ENCODE peak calls at places on chromosomes 2 and 18, in nine cellular contexts. Y is NB4, A is H54, N is sigmoid colon, R is ovary, T is adrenal gland, H is body of pancreas, G is H1, L is heart left ventricle. X is an unnamed sample.

GRCh38 chr2:85889648-85890281 is 975 bp upstream of the ST3GAL5 start:
- DNase-seq in Y (no peak), A (no peak), N (no peak), R (peak), T (peak), H (peak), G (no peak), L (no peak), X (no peak)

GRCh38 chr2:218077464-218078216 is 8.6 kb downstream of the RUFY4 start:
- DNase-seq in Y (no peak), A (no peak), N (no peak), R (no peak), T (no peak), H (no peak), G (no peak), L (no peak), X (no peak)

GRCh38 chr2:202752071-202752470 is 117.3 kb downstream of the FAM117B start:
- DNase-seq in Y (no peak), A (no peak), N (no peak), R (no peak), T (no peak), H (no peak), G (no peak), L (no peak), X (no peak)

GRCh38 chr2:3636586-3637310 is 21.3 kb upstream of the ALLC start:
- DNase-seq in Y (no peak), A (no peak), N (peak), R (no peak), T (no peak), H (no peak), G (no peak), L (peak), X (no peak)

GRCh38 chr2:23138686-23139085 is 246.3 kb upstream of the KLHL29 start:
- DNase-seq in Y (no peak), A (no peak), N (no peak), R (no peak), T (no peak), H (no peak), G (no peak), L (no peak), X (no peak)

GRCh38 chr2:153495725-153496124 is 17.2 kb upstream of the RPRM start:
- DNase-seq in Y (no peak), A (no peak), N (no peak), R (no peak), T (no peak), H (no peak), G (no peak), L (no peak), X (no peak)

GRCh38 chr18:51255694-51256093 is 58.2 kb upstream of the MEX3C start:
- DNase-seq in Y (no peak), A (no peak), N (no peak), R (no peak), T (no peak), H (no peak), G (no peak), L (no peak), X (no peak)

GRCh38 chr2:53460347-53460746 is 307.3 kb upstream of the CHAC2 start:
- DNase-seq in Y (no peak), A (no peak), N (no peak), R (no peak), T (peak), H (peak), G (no peak), L (no peak), X (no peak)

GRCh38 chr2:234427081-234428058 is 69.5 kb downstream of the ARL4C start:
- DNase-seq in Y (no peak), A (no peak), N (no peak), R (no peak), T (no peak), H (peak), G (peak), L (no peak), X (peak)

GRCh38 chr2:127174977-127175376 is 45.1 kb downstream of the CYP27C1 start:
- DNase-seq in Y (no peak), A (peak), N (peak), R (peak), T (no peak), H (no peak), G (no peak), L (no peak), X (no peak)

GRCh38 chr2:224940618-224941017 is 101.7 kb downstream of the DOCK10 start:
- DNase-seq in Y (no peak), A (no peak), N (no peak), R (no peak), T (no peak), H (no peak), G (no peak), L (no peak), X (no peak)

GRCh38 chr2:68594674-68595492 is 48.5 kb upstream of the PROKR1 start:
- DNase-seq in Y (peak), A (peak), N (no peak), R (no peak), T (peak), H (peak), G (peak), L (peak), X (peak)

GRCh38 chr2:174663572-174663971 is 66.0 kb upstream of the WIPF1 start:
- DNase-seq in Y (no peak), A (no peak), N (peak), R (no peak), T (no peak), H (no peak), G (no peak), L (no peak), X (peak)

GRCh38 chr2:52526735-52527134 is 1240.9 kb upstream of the CHAC2 start:
- DNase-seq in Y (no peak), A (no peak), N (no peak), R (no peak), T (no peak), H (no peak), G (no peak), L (no peak), X (no peak)

GRCh38 chr18:9653390-9653789 is 39.0 kb upstream of the PPP4R1 start:
- DNase-seq in Y (no peak), A (no peak), N (peak), R (peak), T (peak), H (peak), G (no peak), L (peak), X (peak)

GRCh38 chr18:66083078-66083477 is 332.3 kb downstream of the CDH7 start:
- DNase-seq in Y (no peak), A (no peak), N (no peak), R (no peak), T (no peak), H (no peak), G (no peak), L (no peak), X (no peak)

GRCh38 chr18:23373564-23373963 is 79.5 kb upstream of the RIOK3 start:
- DNase-seq in Y (no peak), A (no peak), N (no peak), R (no peak), T (no peak), H (no peak), G (no peak), L (no peak), X (no peak)

GRCh38 chr2:237604960-237605359 is 14.4 kb upstream of the RAB17 start:
- DNase-seq in Y (no peak), A (no peak), N (no peak), R (peak), T (no peak), H (peak), G (no peak), L (no peak), X (peak)

GRCh38 chr2:66469219-66469902 is 34.4 kb downstream of the MEIS1 start:
- DNase-seq in Y (no peak), A (no peak), N (no peak), R (no peak), T (peak), H (no peak), G (no peak), L (no peak), X (no peak)

GRCh38 chr2:216286616-216287231 is 85.6 kb downstream of the MARCHF4 start:
- DNase-seq in Y (no peak), A (no peak), N (no peak), R (no peak), T (peak), H (no peak), G (no peak), L (no peak), X (no peak)

GRCh38 chr18:64134044-64134757 is 14.7 kb downstream of the LINC00305 start:
- DNase-seq in Y (no peak), A (no peak), N (no peak), R (no peak), T (no peak), H (no peak), G (peak), L (no peak), X (no peak)

GRCh38 chr2:177123048-177123447 is 89.5 kb upstream of the HNRNPA3 start:
- DNase-seq in Y (no peak), A (no peak), N (no peak), R (no peak), T (no peak), H (no peak), G (no peak), L (no peak), X (no peak)

GRCh38 chr2:46812381-46813024 is 103.1 kb downstream of the MCFD2 start:
- DNase-seq in Y (no peak), A (no peak), N (peak), R (peak), T (peak), H (no peak), G (no peak), L (peak), X (peak)

GRCh38 chr2:167331636-167332232 is 443.5 kb downstream of the XIRP2 start:
- DNase-seq in Y (peak), A (no peak), N (no peak), R (no peak), T (no peak), H (no peak), G (peak), L (no peak), X (no peak)

GRCh38 chr2:40276076-40276475 is 175.8 kb downstream of the SLC8A1 start:
- DNase-seq in Y (no peak), A (no peak), N (no peak), R (no peak), T (no peak), H (no peak), G (no peak), L (no peak), X (no peak)

GRCh38 chr2:62340981-62341624 is 145.2 kb downstream of the B3GNT2 start:
- DNase-seq in Y (peak), A (no peak), N (peak), R (no peak), T (peak), H (peak), G (no peak), L (peak), X (no peak)

GRCh38 chr2:69693472-69694450 is 48.2 kb upstream of the ANXA4 start:
- DNase-seq in Y (peak), A (no peak), N (no peak), R (no peak), T (no peak), H (no peak), G (no peak), L (no peak), X (no peak)

GRCh38 chr2:187581125-187581896 is 27.1 kb upstream of the TFPI start:
- DNase-seq in Y (peak), A (no peak), N (no peak), R (no peak), T (no peak), H (peak), G (no peak), L (no peak), X (peak)

GRCh38 chr2:119694994-119695521 is 16.1 kb downstream of the TMEM177 start:
- DNase-seq in Y (no peak), A (no peak), N (no peak), R (no peak), T (no peak), H (peak), G (no peak), L (no peak), X (peak)

GRCh38 chr18:23849141-23849540 is 159.9 kb downstream of the LAMA3 start:
- DNase-seq in Y (no peak), A (no peak), N (no peak), R (no peak), T (no peak), H (no peak), G (no peak), L (no peak), X (no peak)

GRCh38 chr2:67812682-67813081 is 250.1 kb downstream of the C1D start:
- DNase-seq in Y (no peak), A (no peak), N (no peak), R (no peak), T (no peak), H (no peak), G (no peak), L (no peak), X (no peak)

GRCh38 chr2:201830666-201831065 is 24.3 kb downstream of the CDK15 start:
- DNase-seq in Y (peak), A (no peak), N (no peak), R (no peak), T (no peak), H (no peak), G (no peak), L (no peak), X (no peak)

GRCh38 chr2:240300261-240300821 is 135.1 kb upstream of the GPC1 start:
- DNase-seq in Y (no peak), A (no peak), N (no peak), R (no peak), T (no peak), H (no peak), G (no peak), L (no peak), X (no peak)

GRCh38 chr2:224802407-224802806 is 86.2 kb upstream of the CCDC195 start:
- DNase-seq in Y (no peak), A (peak), N (no peak), R (no peak), T (no peak), H (no peak), G (no peak), L (no peak), X (peak)

GRCh38 chr18:3248062-3248669 is 565 bp downstream of the MYL12A start:
- DNase-seq in Y (peak), A (no peak), N (peak), R (no peak), T (peak), H (no peak), G (no peak), L (no peak), X (peak)

GRCh38 chr18:3248670-3249359 is 1.2 kb downstream of the MYL12A start:
- DNase-seq in Y (peak), A (no peak), N (no peak), R (no peak), T (no peak), H (peak), G (no peak), L (no peak), X (peak)

GRCh38 chr18:3251963-3252277 is 4.3 kb downstream of the MYL12A start:
- DNase-seq in Y (no peak), A (no peak), N (no peak), R (no peak), T (no peak), H (no peak), G (no peak), L (no peak), X (peak)

GRCh38 chr18:3251249-3251962 is 3.8 kb downstream of the MYL12A start:
- DNase-seq in Y (no peak), A (no peak), N (no peak), R (no peak), T (no peak), H (no peak), G (no peak), L (no peak), X (peak)

GRCh38 chr18:3250237-3251107 is 2.9 kb downstream of the MYL12A start:
- DNase-seq in Y (no peak), A (no peak), N (no peak), R (no peak), T (no peak), H (no peak), G (no peak), L (no peak), X (peak)
- TF ChIP-seq POLR2A in Y (no peak), A (no peak), N (no peak), R (no peak), T (no peak), H (no peak), G (peak), L (no peak), X (peak)

GRCh38 chr2:241354668-241355658 is 1.1 kb upstream of the FARP2 start:
- DNase-seq in Y (peak), A (peak), N (peak), R (peak), T (peak), H (peak), G (peak), L (peak), X (peak)
- TF ChIP-seq POLR2A in Y (no peak), A (no peak), N (no peak), R (no peak), T (peak), H (peak), G (no peak), L (no peak), X (no peak)

DNA sequence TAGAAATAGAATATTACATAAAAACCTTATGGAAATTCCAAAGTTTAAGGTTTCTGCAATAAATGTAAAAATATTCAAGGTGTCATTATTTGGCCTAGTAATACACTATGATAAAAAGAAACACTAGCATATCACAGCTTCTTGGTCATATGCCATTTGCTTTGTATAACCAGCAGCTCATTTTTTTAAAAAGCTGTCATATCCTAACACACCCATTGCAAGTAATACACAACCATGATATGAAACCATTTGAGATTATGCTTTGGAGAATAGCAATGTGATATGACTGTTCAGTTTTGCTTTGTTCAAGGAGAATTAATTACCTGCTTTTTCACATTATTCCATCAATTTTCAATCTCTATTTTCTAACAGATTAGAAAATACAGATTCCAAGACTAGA is 149.0 kb downstream of the IKZF2 start:
- DNase-seq in Y (no peak), A (no peak), N (no peak), R (no peak), T (no peak), H (no peak), G (no peak), L (no peak), X (no peak)
- TF ChIP-seq POLR2A in Y (no peak), A (no peak), N (no peak), R (no peak), T (no peak), H (no peak), G (no peak), L (no peak), X (no peak)

GRCh38 chr2:161138429-161138828 is 21.8 kb upstream of the TANK start:
- DNase-seq in Y (no peak), A (no peak), N (no peak), R (no peak), T (no peak), H (no peak), G (no peak), L (no peak), X (peak)
- TF ChIP-seq POLR2A in Y (no peak), A (no peak), N (no peak), R (no peak), T (no peak), H (no peak), G (no peak), L (no peak), X (no peak)

GRCh38 chr18:75211002-75211621 is 515 bp downstream of the TSHZ1 start:
- DNase-seq in Y (peak), A (no peak), N (no peak), R (no peak), T (peak), H (no peak), G (no peak), L (no peak), X (peak)
- TF ChIP-seq POLR2A in Y (no peak), A (no peak), N (no peak), R (no peak), T (no peak), H (no peak), G (no peak), L (no peak), X (no peak)

DNA sequence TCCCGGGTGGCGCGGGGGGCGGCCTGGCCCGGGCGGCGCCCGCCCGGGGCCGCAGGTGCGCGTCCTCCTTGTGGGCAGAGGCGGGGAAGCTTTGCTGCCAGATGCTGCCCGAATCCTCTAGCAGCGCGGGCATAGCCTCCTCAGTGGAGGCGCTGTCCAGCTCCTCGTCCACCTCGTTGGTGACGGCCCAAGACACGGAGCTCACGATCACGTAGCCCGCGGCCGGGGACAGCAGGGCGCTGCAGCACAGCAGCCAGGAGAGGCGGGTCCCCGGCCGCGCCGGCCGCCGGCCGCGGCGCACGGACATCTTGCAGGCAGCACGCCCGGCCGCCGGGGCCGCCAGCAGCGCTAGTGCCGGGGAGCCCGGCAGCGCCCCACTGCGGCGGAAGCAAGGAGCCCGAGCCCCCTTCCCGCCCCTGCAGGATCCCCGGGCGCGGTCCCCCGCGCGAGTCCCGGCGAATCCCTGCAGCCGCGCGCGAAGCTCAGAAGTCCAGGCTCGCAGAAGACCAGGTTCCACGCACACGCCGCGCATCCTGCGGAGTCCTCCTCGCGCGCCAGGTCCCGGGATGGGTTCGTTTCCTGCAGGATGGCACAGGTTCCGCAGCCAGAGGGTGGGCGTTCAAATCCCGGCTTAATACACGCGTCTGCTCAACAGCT is at the start of gene CREG2:
- DNase-seq in Y (peak), A (peak), N (peak), R (peak), T (peak), H (peak), G (peak), L (peak), X (peak)
- TF ChIP-seq POLR2A in Y (no peak), A (no peak), N (no peak), R (no peak), T (no peak), H (no peak), G (no peak), L (no peak), X (no peak)

GRCh38 chr2:65256088-65256487 is 28.5 kb downstream of the ACTR2 start:
- DNase-seq in Y (peak), A (no peak), N (no peak), R (no peak), T (no peak), H (no peak), G (no peak), L (no peak), X (no peak)
- TF ChIP-seq POLR2A in Y (no peak), A (no peak), N (no peak), R (no peak), T (no peak), H (no peak), G (no peak), L (no peak), X (no peak)

DNA sequence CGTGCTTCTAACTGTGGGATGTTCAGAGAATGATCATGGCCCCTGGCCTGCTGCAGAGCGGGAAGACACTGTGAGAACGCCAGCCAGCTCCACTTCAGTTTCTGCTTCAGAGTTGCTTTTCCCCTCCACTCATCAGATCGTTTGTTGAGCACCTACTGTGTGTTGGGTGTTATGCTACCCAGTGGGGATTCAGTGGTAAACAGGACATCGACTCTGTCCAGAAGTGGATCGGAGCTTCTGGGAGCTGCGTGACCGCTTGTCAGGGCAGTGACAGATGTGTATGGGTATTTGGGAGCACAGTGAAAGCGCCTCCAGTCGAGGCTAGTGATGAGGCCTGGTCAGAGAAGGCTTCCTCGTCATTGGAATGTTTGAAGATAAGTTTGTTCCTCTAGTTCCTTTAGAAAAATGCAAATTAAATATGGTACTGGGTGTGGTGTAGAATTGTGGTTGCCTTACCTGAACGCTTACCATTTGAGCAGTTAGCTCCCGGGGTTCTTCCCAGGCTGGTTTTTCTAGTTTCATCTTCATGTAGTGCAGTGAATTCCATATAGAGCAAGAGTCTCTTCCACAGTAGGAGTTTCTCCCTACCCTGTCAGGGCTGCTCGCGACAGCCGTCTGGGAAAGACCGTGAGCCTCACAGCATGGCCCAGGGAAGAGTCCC is 2.8 kb downstream of the RAB12 start:
- DNase-seq in Y (no peak), A (no peak), N (no peak), R (no peak), T (no peak), H (no peak), G (no peak), L (no peak), X (no peak)
- TF ChIP-seq POLR2A in Y (no peak), A (no peak), N (no peak), R (no peak), T (no peak), H (no peak), G (no peak), L (no peak), X (no peak)